ENCODE peak calls at places on chromosomes 6 and 20, in ten cellular contexts. H is heart right ventricle, L is heart left ventricle, T is lung, D is HL-60, Z is lower lobe of right lung, U is cardiac muscle cell, R is choroid plexus epithelial cell, G is fibroblast of the aortic adventitia, S is brain microvascular endothelial cell. J is an unnamed sample.
A peak's percentile ranks its signal among the peaks of the same experiment; 100 is the strongest.

GRCh38 chr6:78436335-78436734 is 431.0 kb upstream of the IRAK1BP1 start:
- DNase-seq in L (no peak), S (peak; percentile 29), R (peak; percentile 77), Z (no peak), U (no peak), G (peak; percentile 59), D (no peak), H (no peak), T (no peak), J (no peak)

GRCh38 chr20:38302721-38303120 is 1.2 kb upstream of the BPI start:
- DNase-seq in U (no peak), R (peak; percentile 54), D (no peak), L (no peak), H (no peak), Z (no peak), G (no peak), T (no peak), S (no peak), J (no peak)

GRCh38 chr6:45556828-45557227 is 179.1 kb upstream of the SUPT3H start:
- DNase-seq in D (no peak), U (no peak), G (no peak), T (no peak), R (no peak), Z (no peak), H (no peak), S (no peak), L (no peak), J (no peak)

GRCh38 chr20:24207803-24208300 is 219.3 kb upstream of the GGTLC1 start:
- DNase-seq in Z (no peak), D (no peak), S (no peak), G (no peak), U (no peak), T (no peak), H (no peak), L (no peak), R (no peak), J (no peak)

GRCh38 chr20:23092409-23092756 is 6.3 kb upstream of the CD93 start:
- DNase-seq in S (peak; percentile 59), Z (no peak), G (peak; percentile 50), L (no peak), T (no peak), H (no peak), U (peak; percentile 37), D (no peak), R (peak; percentile 51), J (no peak)

GRCh38 chr6:4936681-4937041 is 67.2 kb downstream of the RPP40 start:
- DNase-seq in R (peak; percentile 86), D (peak; percentile 15), U (peak; percentile 47), Z (no peak), G (peak; percentile 79), S (peak; percentile 39), H (peak; percentile 25), T (no peak), L (no peak), J (no peak)

GRCh38 chr6:36089048-36089447 is 41.3 kb upstream of the MAPK13 start:
- DNase-seq in R (no peak), Z (no peak), S (no peak), D (no peak), T (no peak), G (no peak), U (no peak), H (no peak), L (no peak), J (no peak)

GRCh38 chr20:56552911-56553629 is 20.0 kb downstream of the FAM209B start:
- DNase-seq in D (no peak), H (no peak), R (no peak), T (no peak), S (no peak), Z (no peak), U (no peak), L (no peak), G (no peak), J (no peak)

GRCh38 chr6:53686541-53686940 is 21.0 kb upstream of the KLHL31 start:
- DNase-seq in U (peak; percentile 32), S (no peak), L (peak; percentile 49), Z (no peak), H (peak; percentile 65), G (no peak), R (no peak), T (no peak), D (no peak), J (no peak)
- H3K4me3 ChIP-seq in U (no peak overlapping the region), S (no peak overlapping the region), L (no peak overlapping the region), Z (no peak overlapping the region), H (no peak overlapping the region), G (no peak overlapping the region), R (no peak overlapping the region), T (no peak overlapping the region), D (no peak overlapping the region), J (no peak overlapping the region)

DNA sequence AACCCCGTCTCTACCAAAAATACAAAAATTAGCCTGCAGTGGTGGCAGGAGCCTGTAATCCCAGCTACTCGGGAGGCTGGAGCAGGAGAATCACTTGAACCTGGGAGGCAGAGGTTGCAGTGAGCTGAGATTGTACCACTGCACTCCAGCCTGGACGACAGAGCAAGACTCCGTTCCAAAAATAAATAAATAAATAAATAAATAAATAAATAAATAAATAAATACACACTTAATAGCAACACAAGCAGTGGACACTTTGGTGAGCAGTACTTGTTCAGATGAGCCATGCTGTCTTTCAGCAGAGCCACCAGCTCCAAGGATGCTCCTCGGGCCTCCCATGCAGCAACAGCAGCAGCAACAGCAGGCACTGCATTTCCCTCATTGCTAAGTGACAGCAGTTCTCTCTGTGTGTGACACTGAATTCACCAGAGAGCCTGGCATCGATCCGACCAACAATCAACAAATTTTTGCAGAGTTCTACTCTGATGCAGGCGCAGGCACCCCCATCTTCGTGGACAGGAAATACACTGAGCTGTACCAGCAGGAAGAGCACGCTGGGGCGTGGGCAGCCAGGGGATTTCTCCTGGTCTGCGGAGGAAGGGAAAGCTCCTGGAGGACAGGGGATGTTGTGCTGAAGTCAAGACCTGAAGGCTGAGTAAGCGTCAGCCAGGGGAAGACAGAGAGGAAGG is 54.0 kb upstream of the SNX9 start:
- DNase-seq in T (no peak), R (no peak), Z (no peak), H (no peak), L (no peak), U (no peak), G (no peak), S (no peak), D (no peak), J (no peak)
- TF ChIP-seq CTCF in T (no peak), R (no peak), Z (no peak), H (no peak), L (no peak), U (no peak), G (no peak), S (no peak), D (no peak), J (no peak)

DNA sequence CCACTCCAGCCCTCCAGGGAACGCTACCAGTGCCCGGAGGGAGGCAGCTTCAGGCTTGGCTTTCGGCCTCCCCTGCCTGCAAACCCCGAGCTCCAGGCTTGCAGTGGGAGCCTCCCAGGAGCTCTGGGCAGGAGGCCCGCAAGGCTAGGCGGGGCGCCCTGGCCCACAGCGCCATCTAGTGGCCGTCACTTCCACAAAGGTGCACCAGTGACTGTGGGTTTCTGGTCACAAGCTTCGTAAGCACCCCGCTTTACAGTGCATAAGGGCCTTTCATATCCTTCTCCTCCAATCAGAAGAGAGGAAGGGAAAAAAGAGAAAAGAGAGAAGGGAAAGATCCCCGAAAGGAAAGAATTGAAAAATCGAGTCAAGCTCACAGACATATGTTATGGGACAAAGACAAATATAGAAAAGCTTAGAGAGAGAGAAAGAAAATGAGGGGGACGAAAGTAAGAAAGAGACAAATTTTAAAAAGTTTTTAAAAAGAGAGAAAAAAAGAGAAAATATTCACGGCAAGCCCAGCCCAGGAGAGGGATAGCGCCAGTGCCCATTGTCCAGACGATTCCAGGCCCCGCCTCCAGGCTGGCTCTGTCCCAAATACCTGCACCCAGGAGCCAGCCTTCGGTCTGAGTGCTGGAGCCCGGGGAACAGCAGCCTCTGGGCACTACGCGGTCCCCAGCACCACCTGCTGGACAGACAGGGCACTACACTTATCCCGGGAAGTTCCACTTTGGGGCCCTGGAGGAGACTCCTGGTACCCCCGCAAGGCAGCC is 207.1 kb downstream of the PREX1 start:
- DNase-seq in T (peak; percentile 84), L (peak; percentile 84), G (peak; percentile 84), S (peak; percentile 72), R (peak; percentile 87), Z (peak; percentile 89), H (peak; percentile 87), U (peak; percentile 91), D (peak; percentile 35), J (peak; percentile 95)
- H3K4me3 ChIP-seq in T (no peak overlapping the region), L (peak overlapping the region; percentile 42), G (peak overlapping the region; percentile 59), S (peak overlapping the region; percentile 34), R (peak overlapping the region; percentile 35), Z (peak overlapping the region; percentile 22), H (no peak overlapping the region), U (peak overlapping the region; percentile 23), D (no peak overlapping the region), J (no peak overlapping the region)

GRCh38 chr6:118813795-118814194 is 80.2 kb upstream of the ASF1A start:
- DNase-seq in Z (no peak), G (peak; percentile 24), R (peak; percentile 72), D (no peak), U (no peak), S (peak; percentile 72), H (no peak), L (no peak), T (no peak), J (no peak)

GRCh38 chr6:118804091-118804490 is 89.9 kb upstream of the ASF1A start:
- DNase-seq in L (no peak), D (no peak), S (no peak), R (no peak), T (no peak), G (no peak), H (no peak), Z (no peak), U (no peak), J (no peak)

GRCh38 chr6:118812972-118813371 is 81.0 kb upstream of the ASF1A start:
- DNase-seq in R (no peak), T (no peak), Z (no peak), H (no peak), S (peak; percentile 23), L (no peak), D (no peak), U (no peak), G (peak; percentile 29), J (no peak)

GRCh38 chr6:118810420-118811027 is 83.4 kb upstream of the ASF1A start:
- DNase-seq in Z (peak; percentile 54), T (no peak), G (no peak), D (peak; percentile 16), S (no peak), L (no peak), R (no peak), H (no peak), U (no peak), J (peak; percentile 20)

GRCh38 chr6:118808794-118809668 is 84.9 kb upstream of the ASF1A start:
- DNase-seq in L (no peak), T (no peak), D (peak; percentile 18), Z (peak; percentile 49), R (no peak), S (no peak), H (no peak), U (no peak), G (no peak), J (no peak)
- TF ChIP-seq CTCF in L (no peak), T (no peak), D (peak; percentile 5), Z (peak; percentile 13), R (no peak), S (no peak), H (no peak), U (no peak), G (no peak), J (no peak)

GRCh38 chr6:90217621-90218496 is 78.8 kb downstream of the BACH2 start:
- DNase-seq in L (no peak), U (peak; percentile 85), T (peak; percentile 32), R (no peak), Z (peak; percentile 66), S (no peak), D (no peak), G (no peak), H (peak; percentile 53), J (no peak)
- H3K4me3 ChIP-seq in L (peak overlapping the region; percentile 50), U (no peak overlapping the region), T (no peak overlapping the region), R (peak overlapping the region; percentile 35), Z (no peak overlapping the region), S (peak overlapping the region; percentile 26), D (no peak overlapping the region), G (peak overlapping the region; percentile 35), H (no peak overlapping the region), J (no peak overlapping the region)